ENCODE peak calls at places on chromosomes 2 and 18, in eight cellular contexts. K is uterus, J is SK-N-DZ, N is fibroblast of pulmonary artery, M is GM12864, D is germinal center, Z is H7, U is mesothelial cell of epicardium. X is an unnamed sample.

GRCh38 chr2:216366777-216367465 is 5.4 kb downstream of the MARCHF4 start:
- DNase-seq in J (no peak), K (no peak), Z (no peak), N (peak), U (no peak), D (no peak), M (no peak), X (no peak)

GRCh38 chr2:151577116-151577515 is 157.2 kb downstream of the NEB start:
- DNase-seq in U (no peak), K (no peak), M (no peak), J (no peak), D (no peak), N (no peak), Z (no peak), X (no peak)

GRCh38 chr18:48816554-48816953 is 134.2 kb downstream of the SMAD7 start:
- DNase-seq in U (no peak), J (no peak), K (peak), D (no peak), M (no peak), N (no peak), Z (no peak), X (no peak)

GRCh38 chr2:18378020-18378653 is 182.3 kb downstream of the RDH14 start:
- DNase-seq in K (no peak), M (no peak), D (peak), J (peak), U (peak), N (peak), Z (peak), X (peak)

GRCh38 chr2:46032996-46033395 is 264.2 kb upstream of the EPAS1 start:
- DNase-seq in J (no peak), N (no peak), U (no peak), M (no peak), Z (no peak), D (no peak), K (no peak), X (no peak)

GRCh38 chr2:99708231-99708630 is 218.4 kb upstream of the REV1 start:
- DNase-seq in M (no peak), Z (no peak), U (no peak), K (peak), D (no peak), N (no peak), J (no peak), X (no peak)

GRCh38 chr2:163756588-163756987 is 20.8 kb upstream of the FIGN start:
- DNase-seq in U (no peak), N (no peak), Z (no peak), D (no peak), J (no peak), K (no peak), M (no peak), X (no peak)

GRCh38 chr2:218896501-218897393 is 16.1 kb downstream of the WNT10A start:
- DNase-seq in M (peak), U (peak), J (peak), D (peak), Z (peak), K (no peak), N (no peak), X (peak)

GRCh38 chr2:227106845-227107759 is 56.9 kb downstream of the COL4A4 start:
- DNase-seq in Z (peak), M (no peak), N (peak), D (peak), K (no peak), J (peak), U (peak), X (peak)

GRCh38 chr2:139281124-139281523 is 500.9 kb upstream of the NXPH2 start:
- DNase-seq in Z (no peak), J (no peak), N (no peak), D (no peak), K (no peak), U (no peak), M (no peak), X (no peak)

GRCh38 chr2:240287496-240288086 is 147.1 kb upstream of the OTOS start:
- DNase-seq in K (no peak), M (no peak), N (no peak), J (no peak), D (no peak), U (peak), Z (peak), X (no peak)

GRCh38 chr2:218865999-218866398 is 6.4 kb downstream of the WNT6 start:
- DNase-seq in D (no peak), Z (no peak), J (no peak), M (no peak), K (no peak), N (no peak), U (peak), X (no peak)

GRCh38 chr2:104641801-104642200 is 212.1 kb upstream of the POU3F3 start:
- DNase-seq in N (no peak), D (no peak), M (no peak), J (no peak), U (no peak), Z (no peak), K (no peak), X (no peak)

GRCh38 chr2:26011990-26012856 is 21.7 kb upstream of the RAB10 start:
- DNase-seq in U (no peak), Z (no peak), M (no peak), N (peak), J (no peak), D (no peak), K (no peak), X (no peak)

GRCh38 chr2:11310212-11310611 is 34.2 kb downstream of the ROCK2 start:
- DNase-seq in U (no peak), Z (no peak), M (no peak), K (no peak), N (peak), J (no peak), D (no peak), X (no peak)

GRCh38 chr2:237896507-237896892 is 37.1 kb downstream of the RAMP1 start:
- DNase-seq in K (no peak), U (no peak), N (peak), Z (no peak), J (no peak), D (no peak), M (no peak), X (no peak)

GRCh38 chr2:210063306-210063705 is 60.9 kb downstream of the RPE start:
- DNase-seq in D (no peak), J (no peak), K (no peak), M (no peak), Z (no peak), U (no peak), N (no peak), X (no peak)

GRCh38 chr18:56245856-56246575 is 392.4 kb downstream of the TXNL1 start:
- DNase-seq in N (peak), Z (no peak), J (no peak), M (no peak), D (no peak), K (no peak), U (no peak), X (no peak)

GRCh38 chr18:48186861-48187260 is 222.3 kb downstream of the ZBTB7C start:
- DNase-seq in U (no peak), D (no peak), K (no peak), Z (no peak), J (peak), N (no peak), M (no peak), X (no peak)

GRCh38 chr2:203282101-203282500 is 43.3 kb downstream of the CYP20A1 start:
- DNase-seq in D (no peak), M (no peak), J (no peak), K (no peak), Z (no peak), N (no peak), U (no peak), X (no peak)

GRCh38 chr2:188303363-188304031 is 11.8 kb downstream of the GULP1 start:
- DNase-seq in D (no peak), M (no peak), U (no peak), K (no peak), Z (peak), J (no peak), N (peak), X (no peak)

GRCh38 chr18:9048808-9049494 is 53.5 kb upstream of the NDUFV2 start:
- DNase-seq in M (no peak), N (peak), D (no peak), Z (no peak), K (no peak), J (no peak), U (no peak), X (no peak)

X was measured in GM10248.